ENCODE peak calls at places on chromosomes 3 and 15, in five cellular contexts. N is HTR-8/SVneo, D is pulmonary artery endothelial cell, M is T-helper 17 cell, P is mucosa of descending colon. H is an unnamed sample.

GRCh38 chr3:12679468-12679867 is 15.6 kb upstream of the RAF1 start:
- DNase-seq in N (peak), D (no peak), M (no peak), P (no peak), H (no peak)

GRCh38 chr15:97235285-97235985 is 725.1 kb upstream of the ARRDC4 start:
- DNase-seq in N (peak), D (peak), M (no peak), P (peak), H (peak)

GRCh38 chr3:4828279-4829030 is 150.8 kb upstream of the BHLHE40 start:
- DNase-seq in N (no peak), D (no peak), M (no peak), P (peak), H (no peak)

GRCh38 chr3:105353485-105354161 is 13.1 kb upstream of the ALCAM start:
- DNase-seq in N (peak), D (no peak), M (no peak), P (no peak), H (no peak)

GRCh38 chr3:48770187-48770502 is 53.1 kb upstream of the IP6K2 start:
- DNase-seq in N (no peak), D (no peak), M (no peak), P (no peak), H (no peak)

GRCh38 chr15:31511707-31512310 is 185.2 kb downstream of the KLF13 start:
- DNase-seq in N (no peak), D (no peak), M (no peak), P (no peak), H (no peak)

GRCh38 chr3:170487091-170487490 is 68.4 kb downstream of the CLDN11 start:
- DNase-seq in N (no peak), D (no peak), M (no peak), P (no peak), H (no peak)

GRCh38 chr3:23776352-23776891 is 29.3 kb upstream of the UBE2E1 start:
- DNase-seq in N (no peak), D (no peak), M (no peak), P (no peak), H (no peak)

GRCh38 chr3:32276279-32276841 is 37.9 kb downstream of the CMTM8 start:
- DNase-seq in N (no peak), D (no peak), M (no peak), P (no peak), H (no peak)

GRCh38 chr3:27312044-27312668 is 57.0 kb downstream of the NEK10 start:
- DNase-seq in N (peak), D (peak), M (no peak), P (no peak), H (peak)

GRCh38 chr15:58086479-58086878 is 21.0 kb upstream of the ALDH1A2 start:
- DNase-seq in N (no peak), D (no peak), M (no peak), P (no peak), H (no peak)

GRCh38 chr3:134791992-134792391 is 3.1 kb upstream of the EPHB1 start:
- DNase-seq in N (no peak), D (no peak), M (no peak), P (no peak), H (no peak)